ENCODE peak calls at places on chromosome 16, in seven cellular contexts. One of them, this sample, is unnamed.

GRCh38 chr16:81261049-81261648 is 22.7 kb downstream of the BCO1 start:
- DNase-seq in mesothelial cell of epicardium: no peak
- DNase-seq in Peyer's patch: no peak
- DNase-seq in nephron progenitor cell: no peak
- DNase-seq in left ventricle myocardium inferior: no peak
- DNase-seq in heart left ventricle: no peak
- DNase-seq in sigmoid colon: no peak
- DNase-seq in this sample: no peak

GRCh38 chr16:67148221-67148620 is 2.6 kb downstream of the B3GNT9 start:
- DNase-seq in mesothelial cell of epicardium: no peak
- DNase-seq in Peyer's patch: no peak
- DNase-seq in nephron progenitor cell: no peak
- DNase-seq in left ventricle myocardium inferior: no peak
- DNase-seq in heart left ventricle: no peak
- DNase-seq in sigmoid colon: no peak
- DNase-seq in this sample: no peak

GRCh38 chr16:1181715-1182671 is 29.1 kb downstream of the CACNA1H start:
- DNase-seq in mesothelial cell of epicardium: no peak
- DNase-seq in Peyer's patch: peak
- DNase-seq in nephron progenitor cell: peak
- DNase-seq in left ventricle myocardium inferior: peak
- DNase-seq in heart left ventricle: peak
- DNase-seq in sigmoid colon: peak
- DNase-seq in this sample: no peak

GRCh38 chr16:86794216-86794864 is 216.0 kb downstream of the FOXL1 start:
- DNase-seq in mesothelial cell of epicardium: no peak
- DNase-seq in Peyer's patch: no peak
- DNase-seq in nephron progenitor cell: no peak
- DNase-seq in left ventricle myocardium inferior: no peak
- DNase-seq in heart left ventricle: no peak
- DNase-seq in sigmoid colon: peak
- DNase-seq in this sample: no peak

GRCh38 chr16:60686824-60687223 is 1349.4 kb downstream of the CDH8 start:
- DNase-seq in mesothelial cell of epicardium: no peak
- DNase-seq in Peyer's patch: no peak
- DNase-seq in nephron progenitor cell: no peak
- DNase-seq in left ventricle myocardium inferior: no peak
- DNase-seq in heart left ventricle: no peak
- DNase-seq in sigmoid colon: no peak
- DNase-seq in this sample: no peak

GRCh38 chr16:87076950-87077749 is 240.0 kb downstream of the C16orf95 start:
- DNase-seq in mesothelial cell of epicardium: no peak
- DNase-seq in Peyer's patch: peak
- DNase-seq in nephron progenitor cell: peak
- DNase-seq in left ventricle myocardium inferior: peak
- DNase-seq in heart left ventricle: peak
- DNase-seq in sigmoid colon: peak
- DNase-seq in this sample: peak

GRCh38 chr16:31052131-31052530 is 18.8 kb downstream of the STX4 start:
- DNase-seq in mesothelial cell of epicardium: no peak
- DNase-seq in Peyer's patch: peak
- DNase-seq in nephron progenitor cell: no peak
- DNase-seq in left ventricle myocardium inferior: no peak
- DNase-seq in heart left ventricle: no peak
- DNase-seq in sigmoid colon: no peak
- DNase-seq in this sample: no peak

GRCh38 chr16:10297341-10298006 is 88.4 kb upstream of the ATF7IP2 start:
- DNase-seq in mesothelial cell of epicardium: no peak
- DNase-seq in Peyer's patch: no peak
- DNase-seq in nephron progenitor cell: no peak
- DNase-seq in left ventricle myocardium inferior: no peak
- DNase-seq in heart left ventricle: no peak
- DNase-seq in sigmoid colon: no peak
- DNase-seq in this sample: peak

GRCh38 chr16:75372236-75372856 is 61.0 kb downstream of the CFDP1 start:
- DNase-seq in mesothelial cell of epicardium: no peak
- DNase-seq in Peyer's patch: no peak
- DNase-seq in nephron progenitor cell: no peak
- DNase-seq in left ventricle myocardium inferior: no peak
- DNase-seq in heart left ventricle: no peak
- DNase-seq in sigmoid colon: no peak
- DNase-seq in this sample: no peak

DNA sequence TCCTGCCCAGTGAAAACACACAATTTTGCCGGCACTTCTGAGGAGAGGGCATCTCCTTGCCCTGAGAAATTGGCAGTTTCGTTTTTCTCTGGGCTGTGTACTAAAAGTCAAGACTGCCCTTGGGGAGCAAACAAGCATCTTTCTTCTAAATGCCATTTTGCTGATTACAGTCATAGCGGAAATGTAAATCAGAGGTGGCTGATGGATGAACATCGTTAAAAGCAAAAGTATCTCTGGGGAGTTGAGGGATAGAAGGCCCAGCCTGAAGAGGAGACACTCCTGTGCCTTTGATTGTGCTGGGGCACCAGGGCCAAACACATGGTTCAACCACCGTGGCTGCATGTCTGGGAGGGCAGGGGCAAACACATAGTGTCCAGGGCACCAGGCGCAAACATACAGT is 49.8 kb downstream of the ABCC12 start:
- DNase-seq in mesothelial cell of epicardium: no peak
- DNase-seq in Peyer's patch: no peak
- DNase-seq in nephron progenitor cell: no peak
- DNase-seq in left ventricle myocardium inferior: no peak
- DNase-seq in heart left ventricle: no peak
- DNase-seq in sigmoid colon: no peak
- DNase-seq in this sample: no peak
- TF ChIP-seq CTCF in mesothelial cell of epicardium: no peak
- TF ChIP-seq CTCF in Peyer's patch: no peak
- TF ChIP-seq CTCF in nephron progenitor cell: no peak
- TF ChIP-seq CTCF in left ventricle myocardium inferior: no peak
- TF ChIP-seq CTCF in heart left ventricle: no peak
- TF ChIP-seq CTCF in sigmoid colon: no peak
- TF ChIP-seq CTCF in this sample: no peak

DNA sequence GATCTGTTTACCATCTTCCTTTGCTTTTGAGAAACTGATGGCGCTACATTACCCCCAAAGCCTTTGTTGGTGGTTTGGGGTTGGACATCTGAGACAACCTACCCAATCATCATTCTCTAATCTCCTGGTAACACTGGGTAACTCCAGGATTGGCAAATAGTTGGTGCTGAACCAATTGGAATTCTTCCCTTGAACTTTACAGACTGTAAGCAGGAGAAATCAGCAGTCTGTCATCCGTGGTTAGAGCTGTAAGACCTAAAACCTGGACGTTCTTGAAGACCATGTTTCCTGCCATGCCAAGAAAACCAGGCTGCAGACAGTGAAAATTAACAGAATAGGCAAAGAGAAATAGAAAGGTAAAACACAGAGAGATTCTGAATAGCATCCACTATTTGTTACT is 398.8 kb upstream of the SALL1 start:
- DNase-seq in mesothelial cell of epicardium: no peak
- DNase-seq in Peyer's patch: no peak
- DNase-seq in nephron progenitor cell: no peak
- DNase-seq in left ventricle myocardium inferior: no peak
- DNase-seq in heart left ventricle: no peak
- DNase-seq in sigmoid colon: no peak
- DNase-seq in this sample: no peak
- TF ChIP-seq CTCF in mesothelial cell of epicardium: no peak
- TF ChIP-seq CTCF in Peyer's patch: no peak
- TF ChIP-seq CTCF in nephron progenitor cell: no peak
- TF ChIP-seq CTCF in left ventricle myocardium inferior: no peak
- TF ChIP-seq CTCF in heart left ventricle: no peak
- TF ChIP-seq CTCF in sigmoid colon: no peak
- TF ChIP-seq CTCF in this sample: no peak

DNA sequence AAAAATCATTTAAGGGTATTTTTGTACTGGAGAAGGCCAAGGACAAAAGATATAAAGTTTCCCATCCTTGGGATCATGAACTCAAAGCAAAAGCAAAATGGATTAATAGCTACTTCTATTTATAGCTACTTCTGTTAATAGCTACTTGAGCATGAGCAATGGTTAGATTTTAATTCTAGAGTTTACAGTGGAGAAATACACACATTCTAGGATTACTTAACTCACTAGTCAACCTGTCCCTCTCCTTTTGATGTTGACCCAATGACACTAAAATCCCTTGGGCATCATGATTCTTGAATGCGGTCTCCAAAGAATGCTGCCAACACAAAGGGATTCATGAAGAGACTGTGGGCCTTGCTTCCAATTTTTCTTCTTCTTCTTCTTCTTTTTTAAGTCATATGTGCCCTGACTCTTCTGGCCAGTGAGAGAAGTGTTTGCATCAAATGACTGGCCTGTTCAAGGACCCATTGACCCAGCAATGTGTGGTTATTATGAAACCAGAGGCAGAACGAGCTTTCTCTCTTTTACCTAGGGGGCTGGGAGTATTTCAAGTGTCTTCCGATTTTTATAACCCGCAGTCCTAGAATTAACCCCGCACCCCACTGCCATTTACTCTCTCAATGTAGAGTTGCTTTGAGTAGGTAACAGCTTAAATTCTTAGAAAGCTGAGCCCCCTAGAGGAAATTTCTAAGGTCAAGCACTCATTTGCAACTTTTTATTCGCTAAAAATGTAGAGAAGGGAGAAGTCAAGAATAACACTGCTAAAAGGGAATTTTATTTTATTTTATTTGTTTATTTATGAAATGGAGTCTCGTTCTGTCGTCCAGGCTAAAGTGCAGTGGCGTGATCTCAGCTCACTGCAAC is 34.6 kb downstream of the OTOA start:
- DNase-seq in mesothelial cell of epicardium: no peak
- DNase-seq in Peyer's patch: no peak
- DNase-seq in nephron progenitor cell: no peak
- DNase-seq in left ventricle myocardium inferior: no peak
- DNase-seq in heart left ventricle: no peak
- DNase-seq in sigmoid colon: no peak
- DNase-seq in this sample: no peak
- TF ChIP-seq CTCF in mesothelial cell of epicardium: no peak
- TF ChIP-seq CTCF in Peyer's patch: no peak
- TF ChIP-seq CTCF in nephron progenitor cell: no peak
- TF ChIP-seq CTCF in left ventricle myocardium inferior: no peak
- TF ChIP-seq CTCF in heart left ventricle: no peak
- TF ChIP-seq CTCF in sigmoid colon: no peak
- TF ChIP-seq CTCF in this sample: no peak

GRCh38 chr16:88706965-88707871 is 915 bp downstream of the CTU2 start:
- DNase-seq in mesothelial cell of epicardium: no peak
- DNase-seq in Peyer's patch: no peak
- DNase-seq in nephron progenitor cell: no peak
- DNase-seq in left ventricle myocardium inferior: no peak
- DNase-seq in heart left ventricle: no peak
- DNase-seq in sigmoid colon: no peak
- DNase-seq in this sample: no peak

GRCh38 chr16:88703486-88704309 is 2.5 kb downstream of the RNF166 start:
- DNase-seq in mesothelial cell of epicardium: no peak
- DNase-seq in Peyer's patch: no peak
- DNase-seq in nephron progenitor cell: no peak
- DNase-seq in left ventricle myocardium inferior: peak
- DNase-seq in heart left ventricle: peak
- DNase-seq in sigmoid colon: no peak
- DNase-seq in this sample: no peak

GRCh38 chr16:88705076-88705684 is 1.0 kb downstream of the RNF166 start:
- DNase-seq in mesothelial cell of epicardium: no peak
- DNase-seq in Peyer's patch: no peak
- DNase-seq in nephron progenitor cell: no peak
- DNase-seq in left ventricle myocardium inferior: no peak
- DNase-seq in heart left ventricle: no peak
- DNase-seq in sigmoid colon: no peak
- DNase-seq in this sample: no peak

GRCh38 chr16:88705746-88706287 is 391 bp downstream of the RNF166 start:
- DNase-seq in mesothelial cell of epicardium: no peak
- DNase-seq in Peyer's patch: peak
- DNase-seq in nephron progenitor cell: peak
- DNase-seq in left ventricle myocardium inferior: no peak
- DNase-seq in heart left ventricle: no peak
- DNase-seq in sigmoid colon: no peak
- DNase-seq in this sample: no peak

DNA sequence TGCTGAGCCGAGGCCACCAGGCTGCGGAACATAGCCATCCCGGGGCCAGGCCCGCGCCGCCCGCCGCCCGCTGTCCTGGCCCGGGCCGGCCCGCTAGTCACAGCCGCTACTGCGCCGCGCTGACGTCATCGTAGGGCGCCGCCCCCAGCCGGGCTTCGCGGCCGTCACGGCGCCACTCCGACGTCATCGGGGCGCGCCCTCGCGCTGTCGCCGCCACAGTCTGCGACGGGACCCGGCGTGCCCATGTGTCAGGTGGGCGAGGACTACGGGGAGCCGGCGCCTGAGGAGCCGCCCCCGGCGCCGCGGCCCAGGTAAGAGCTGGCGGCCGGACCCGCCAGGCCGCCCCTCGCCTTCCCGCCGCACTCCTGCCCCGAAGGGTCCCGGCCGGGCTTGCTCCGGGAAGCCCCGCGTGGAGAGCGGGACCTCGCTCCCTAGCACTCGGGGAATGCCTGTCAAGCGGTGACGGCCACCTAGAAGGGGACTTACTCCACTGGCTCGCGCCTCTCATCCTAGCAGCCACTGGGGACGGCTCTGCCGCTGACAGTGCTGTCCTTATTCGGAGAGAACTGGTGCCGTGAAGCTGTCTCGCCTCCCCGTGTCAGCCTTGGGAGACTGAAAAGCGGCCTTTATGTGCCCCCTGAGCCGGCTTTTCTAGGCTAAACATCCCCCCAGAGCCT is at the start of the genes CTU2 and RNF166:
- DNase-seq in mesothelial cell of epicardium: peak
- DNase-seq in Peyer's patch: peak
- DNase-seq in nephron progenitor cell: peak
- DNase-seq in left ventricle myocardium inferior: peak
- DNase-seq in heart left ventricle: peak
- DNase-seq in sigmoid colon: peak
- DNase-seq in this sample: no peak
- TF ChIP-seq CTCF in mesothelial cell of epicardium: no peak
- TF ChIP-seq CTCF in Peyer's patch: peak
- TF ChIP-seq CTCF in nephron progenitor cell: no peak
- TF ChIP-seq CTCF in left ventricle myocardium inferior: no peak
- TF ChIP-seq CTCF in heart left ventricle: peak
- TF ChIP-seq CTCF in sigmoid colon: no peak
- TF ChIP-seq CTCF in this sample: no peak